ENCODE peak calls at places on chromosome 16, in ten cellular contexts. O is IMR-90; A is stimulated activated CD4-positive, alpha-beta T cell treated with anti-CD3 and anti-CD28 coated beads, Interleukin-1b, Interleukin-23, amount 100 ng/mL, for 48 hours; B is substantia nigra; U is activated CD8-positive, alpha-beta T cell treated with anti-CD3 and anti-CD28 coated beads for 36 hours; M is heart left ventricle; H is tibial artery; X is fibroblast of lung; Z is OCI-LY7; V is HTR-8/SVneo. Q is an unnamed sample.

GRCh38 chr16:4601317-4602186 is 13.1 kb downstream of the UBALD1 start:
- DNase-seq in X (no peak), O (peak), Z (no peak), V (no peak), U (no peak), M (no peak), H (no peak), A (no peak), B (peak), Q (no peak)

GRCh38 chr16:86669937-86670772 is 91.8 kb downstream of the FOXL1 start:
- DNase-seq in U (no peak), V (no peak), M (peak), H (peak), O (peak), A (no peak), Z (no peak), X (peak), B (no peak), Q (no peak)

GRCh38 chr16:12901204-12901596 is 198 bp upstream of the SHISA9 start:
- DNase-seq in X (no peak), M (no peak), O (no peak), U (no peak), A (no peak), V (no peak), Z (no peak), H (no peak), B (no peak), Q (no peak)

GRCh38 chr16:73020409-73020884 is 27.5 kb downstream of the ZFHX3 start:
- DNase-seq in U (no peak), H (peak), M (peak), O (peak), B (peak), X (peak), V (peak), A (no peak), Z (no peak), Q (no peak)

GRCh38 chr16:4500283-4500682 is 24.1 kb downstream of the HMOX2 start:
- DNase-seq in B (peak), A (peak), U (peak), V (peak), X (peak), H (no peak), Z (no peak), M (no peak), O (peak), Q (no peak)

GRCh38 chr16:51144203-51144602 is 6.9 kb downstream of the SALL1 start:
- DNase-seq in Z (no peak), M (no peak), A (no peak), V (no peak), X (no peak), B (no peak), O (no peak), H (no peak), U (no peak), Q (no peak)

GRCh38 chr16:49876716-49877129 is 20.8 kb upstream of the ZNF423 start:
- DNase-seq in M (peak), B (peak), X (no peak), O (no peak), Z (no peak), V (no peak), U (peak), A (peak), H (peak), Q (peak)

GRCh38 chr16:27239026-27239425 is 29.5 kb downstream of the NSMCE1 start:
- DNase-seq in U (no peak), A (no peak), M (no peak), V (no peak), B (no peak), Z (no peak), O (no peak), H (no peak), X (no peak), Q (no peak)

GRCh38 chr16:2447920-2448583 is 11.9 kb upstream of the TEDC2 start:
- DNase-seq in O (peak), V (no peak), X (no peak), B (peak), H (no peak), A (no peak), M (no peak), U (no peak), Z (no peak), Q (no peak)

GRCh38 chr16:81483064-81483969 is 38.7 kb downstream of the CMIP start:
- DNase-seq in H (no peak), V (no peak), O (peak), U (no peak), M (peak), A (no peak), Z (no peak), B (no peak), X (peak), Q (no peak)

GRCh38 chr16:86637744-86638143 is 59.4 kb downstream of the FOXL1 start:
- DNase-seq in X (no peak), B (no peak), O (no peak), V (no peak), M (no peak), Z (no peak), U (no peak), A (no peak), H (no peak), Q (no peak)

GRCh38 chr16:88440686-88441405 is 12.2 kb upstream of the ZFPM1 start:
- DNase-seq in A (no peak), M (no peak), O (no peak), X (no peak), Z (no peak), V (no peak), U (no peak), H (no peak), B (no peak), Q (no peak)

GRCh38 chr16:69116911-69117310 is 11.5 kb downstream of the HAS3 start:
- DNase-seq in M (no peak), X (no peak), H (no peak), V (no peak), B (no peak), A (no peak), O (no peak), Z (no peak), U (no peak), Q (no peak)

GRCh38 chr16:89344314-89344828 is 126.9 kb downstream of the ZNF778 start:
- DNase-seq in M (no peak), V (no peak), B (no peak), A (no peak), H (no peak), X (no peak), Z (no peak), O (no peak), U (no peak), Q (no peak)

GRCh38 chr16:49932943-49933342 is 77.0 kb upstream of the ZNF423 start:
- DNase-seq in U (no peak), H (no peak), X (peak), Z (no peak), M (peak), O (peak), B (no peak), A (no peak), V (no peak), Q (no peak)

GRCh38 chr16:28596840-28597691 is at the start of gene SULT1A2:
- DNase-seq in M (no peak), V (no peak), H (no peak), Z (no peak), U (no peak), O (no peak), B (no peak), A (no peak), X (no peak), Q (no peak)

GRCh38 chr16:11391576-11391975 is 46.3 kb downstream of the RMI2 start:
- DNase-seq in M (no peak), O (no peak), X (no peak), U (no peak), A (no peak), B (no peak), Z (no peak), V (no peak), H (no peak), Q (no peak)

GRCh38 chr16:86942469-86943175 is 364.3 kb downstream of the FOXL1 start:
- DNase-seq in A (no peak), Z (no peak), B (no peak), M (no peak), U (no peak), V (no peak), X (peak), H (no peak), O (no peak), Q (no peak)

GRCh38 chr16:86383488-86384262 is 126.7 kb upstream of the FOXF1 start:
- DNase-seq in A (no peak), Z (no peak), X (peak), H (peak), M (no peak), U (no peak), V (no peak), O (peak), B (no peak), Q (peak)

GRCh38 chr16:30876867-30877266 is 17.0 kb downstream of the BCL7C start:
- DNase-seq in X (no peak), B (no peak), O (no peak), M (no peak), H (no peak), Z (no peak), U (no peak), V (no peak), A (no peak), Q (no peak)

GRCh38 chr16:57244463-57244766 is 644 bp upstream of the ARL2BP start:
- DNase-seq in U (no peak), X (no peak), V (no peak), H (no peak), M (no peak), Z (no peak), O (no peak), B (no peak), A (no peak), Q (no peak)

GRCh38 chr16:35497399-35497798 is 2038.0 kb downstream of the TP53TG3F start:
- DNase-seq in H (no peak), V (no peak), A (no peak), B (no peak), M (no peak), X (no peak), Z (no peak), O (no peak), U (no peak), Q (no peak)

GRCh38 chr16:87747626-87748025 is 18.2 kb downstream of the KLHDC4 start:
- DNase-seq in A (no peak), O (no peak), X (no peak), Z (no peak), V (no peak), U (no peak), B (no peak), M (no peak), H (no peak), Q (no peak)

GRCh38 chr16:80664798-80665197 is 124.0 kb downstream of the DYNLRB2 start:
- DNase-seq in X (no peak), V (no peak), Z (no peak), U (no peak), A (no peak), B (no peak), M (no peak), H (no peak), O (no peak), Q (no peak)

GRCh38 chr16:4696172-4696904 is 3.0 kb downstream of the NUDT16L1 start:
- DNase-seq in V (no peak), O (no peak), H (peak), Z (no peak), B (peak), M (peak), X (no peak), U (no peak), A (no peak), Q (no peak)

GRCh38 chr16:56610017-56610608 is 1.7 kb downstream of the MT2A start:
- DNase-seq in H (peak), A (peak), B (no peak), Z (peak), O (peak), U (peak), M (peak), X (peak), V (no peak), Q (peak)

GRCh38 chr16:55480228-55480655 is 1.2 kb downstream of the MMP2 start:
- DNase-seq in M (peak), O (peak), U (no peak), X (peak), Z (no peak), V (no peak), B (peak), H (peak), A (no peak), Q (no peak)

GRCh38 chr16:9395958-9396359 is 304.5 kb downstream of the HAPSTR1 start:
- DNase-seq in B (no peak), O (no peak), M (no peak), X (no peak), A (no peak), Z (no peak), H (no peak), U (no peak), V (no peak), Q (no peak)

Q was measured in NAMALWA.